ENCODE peak calls at places on chromosomes 12 and 14, in seven cellular contexts. V, H, U, T, Q, I and M are unnamed samples.

GRCh38 chr14:79680087-79680486 is 531.2 kb downstream of the DIO2 start:
- DNase-seq in V (no peak), H (no peak), U (no peak), T (no peak), Q (no peak), I (no peak), M (no peak)

GRCh38 chr14:55662757-55663156 is 82.8 kb downstream of the KTN1 start:
- DNase-seq in V (no peak), H (no peak), U (no peak), T (no peak), Q (no peak), I (no peak), M (no peak)

GRCh38 chr14:72783741-72784140 is 110.2 kb downstream of the DPF3 start:
- DNase-seq in V (no peak), H (no peak), U (no peak), T (no peak), Q (no peak), I (no peak), M (no peak)

GRCh38 chr12:100193085-100193484 is 7.5 kb upstream of the ACTR6 start:
- DNase-seq in V (no peak), H (no peak), U (no peak), T (no peak), Q (no peak), I (no peak), M (no peak)

GRCh38 chr12:108106599-108106998 is 22.5 kb upstream of the WSCD2 start:
- DNase-seq in V (no peak), H (no peak), U (no peak), T (no peak), Q (no peak), I (no peak), M (no peak)

GRCh38 chr12:22459872-22460490 is 84.4 kb downstream of the C2CD5 start:
- DNase-seq in V (no peak), H (peak), U (peak), T (no peak), Q (no peak), I (no peak), M (no peak)

GRCh38 chr12:106433055-106433454 is 75.5 kb downstream of the POLR3B start:
- DNase-seq in V (no peak), H (no peak), U (no peak), T (no peak), Q (no peak), I (no peak), M (no peak)

GRCh38 chr12:6225630-6226001 is 25.4 kb downstream of the CD9 start:
- DNase-seq in V (no peak), H (no peak), U (no peak), T (no peak), Q (no peak), I (no peak), M (no peak)

GRCh38 chr14:100146548-100147091 is 12.8 kb downstream of the DEGS2 start:
- DNase-seq in V (no peak), H (no peak), U (no peak), T (no peak), Q (no peak), I (peak), M (no peak)

GRCh38 chr12:110067531-110067930 is 19.2 kb upstream of the C12orf76 start:
- DNase-seq in V (no peak), H (no peak), U (no peak), T (no peak), Q (no peak), I (no peak), M (no peak)

GRCh38 chr12:91507754-91508153 is 325.1 kb upstream of the DCN start:
- DNase-seq in V (no peak), H (no peak), U (no peak), T (no peak), Q (no peak), I (no peak), M (no peak)

GRCh38 chr14:67675219-67675582 is 769 bp upstream of the VTI1B start:
- DNase-seq in V (no peak), H (no peak), U (no peak), T (no peak), Q (no peak), I (no peak), M (no peak)

GRCh38 chr12:19855876-19856275 is 416.6 kb downstream of the AEBP2 start:
- DNase-seq in V (no peak), H (no peak), U (no peak), T (no peak), Q (no peak), I (no peak), M (no peak)

GRCh38 chr12:82754856-82755255 is 68.2 kb downstream of the TMTC2 start:
- DNase-seq in V (no peak), H (no peak), U (no peak), T (no peak), Q (no peak), I (no peak), M (no peak)

GRCh38 chr12:3236345-3237153 is 159.4 kb downstream of the TSPAN9 start:
- DNase-seq in V (peak), H (peak), U (peak), T (no peak), Q (peak), I (no peak), M (no peak)

GRCh38 chr12:75820848-75821578 is 210.6 kb downstream of the PHLDA1 start:
- DNase-seq in V (peak), H (no peak), U (peak), T (no peak), Q (peak), I (no peak), M (peak)

GRCh38 chr14:36751920-36752319 is 90.3 kb downstream of the PAX9 start:
- DNase-seq in V (no peak), H (no peak), U (no peak), T (no peak), Q (no peak), I (no peak), M (no peak)

GRCh38 chr14:36756221-36756620 is 94.6 kb downstream of the PAX9 start:
- DNase-seq in V (no peak), H (no peak), U (no peak), T (no peak), Q (no peak), I (no peak), M (no peak)

GRCh38 chr14:36757730-36758286 is 96.1 kb downstream of the PAX9 start:
- DNase-seq in V (no peak), H (no peak), U (no peak), T (no peak), Q (no peak), I (no peak), M (no peak)
- H3K4me3 ChIP-seq in V (no peak), H (no peak), U (no peak), T (no peak), Q (no peak), I (no peak), M (no peak)

DNA sequence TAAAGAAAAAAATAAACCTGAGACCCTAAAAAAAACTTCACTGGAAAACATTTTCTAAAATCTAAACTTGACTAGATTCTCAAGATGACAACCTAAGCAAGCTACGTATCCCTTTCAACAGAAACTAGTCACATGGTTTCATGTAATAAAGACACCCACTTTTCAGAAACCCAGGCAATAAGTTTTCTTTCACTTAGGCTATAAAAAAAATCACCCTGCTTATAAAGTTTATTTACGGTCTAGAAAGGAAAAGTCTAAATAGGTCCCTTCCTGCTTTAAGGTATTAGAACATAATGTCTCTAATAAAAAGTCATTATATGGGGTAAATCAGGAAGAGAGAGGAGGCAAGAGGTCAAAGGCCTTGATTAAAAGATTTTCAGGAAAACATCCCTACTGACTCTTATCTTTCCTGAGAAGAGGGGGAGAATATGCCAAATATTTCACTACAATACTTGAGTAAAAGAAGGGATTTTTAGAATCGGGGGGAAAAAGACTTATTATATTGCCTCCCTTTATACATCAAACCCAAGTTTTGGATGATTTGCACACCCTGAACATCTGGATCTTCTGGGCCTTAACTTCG is 9.5 kb downstream of the CLIP1 start:
- DNase-seq in V (no peak), H (no peak), U (no peak), T (peak), Q (no peak), I (no peak), M (no peak)
- H3K4me3 ChIP-seq in V (peak), H (no peak), U (no peak), T (no peak), Q (no peak), I (no peak), M (no peak)

GRCh38 chr12:45049912-45050318 is 984 bp downstream of the DBX2 start:
- DNase-seq in V (peak), H (no peak), U (no peak), T (no peak), Q (no peak), I (no peak), M (no peak)
- H3K4me3 ChIP-seq in V (peak), H (no peak), U (no peak), T (no peak), Q (no peak), I (no peak), M (no peak)

DNA sequence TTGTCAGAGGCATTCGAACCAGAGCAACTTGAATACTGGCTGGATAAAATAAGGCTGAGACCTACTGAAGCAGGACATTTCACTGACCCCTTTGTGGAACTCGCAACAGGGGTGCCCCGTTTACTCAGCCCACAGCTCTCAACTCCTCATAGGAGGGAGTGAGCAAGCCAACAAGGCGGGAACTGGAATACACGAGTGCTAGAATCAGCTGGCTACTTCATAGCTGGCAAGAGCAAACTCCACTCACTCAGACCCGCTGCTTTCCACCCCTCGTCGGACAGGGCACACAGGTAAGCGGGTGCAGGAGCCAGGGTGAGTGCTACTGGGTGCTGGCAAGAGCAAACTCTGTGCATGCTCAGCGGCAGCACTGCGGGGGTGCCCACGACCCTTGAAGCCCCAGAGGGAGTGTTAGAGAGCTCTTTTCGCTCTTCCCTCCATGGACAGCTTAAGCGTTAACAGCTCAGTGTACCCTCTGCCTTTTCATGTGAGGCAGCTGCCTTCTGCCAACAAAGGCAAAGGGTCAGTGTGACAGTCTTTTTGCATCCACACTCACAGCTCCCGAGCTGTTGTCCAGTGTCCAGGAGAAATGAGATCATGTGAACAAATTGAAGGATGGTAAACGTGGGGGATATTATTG is 15.7 kb downstream of the CAPZA3 start:
- DNase-seq in V (no peak), H (no peak), U (peak), T (no peak), Q (no peak), I (no peak), M (no peak)
- H3K4me3 ChIP-seq in V (no peak), H (no peak), U (no peak), T (no peak), Q (no peak), I (no peak), M (no peak)